ENCODE peak calls at places on chromosomes 4 and X, in seven cellular contexts. B, O, P, E, T, I and A are unnamed samples. For H3K36me3, the result is how much of the 10 kb centered on the place peaks cover.

GRCh38 chr4:92129408-92129994 is 174.3 kb upstream of the GRID2 start:
- DNase-seq in O (no peak), B (no peak), T (no peak), E (no peak), I (no peak), P (no peak), A (no peak)

GRCh38 chr4:19224820-19225219 is 1026.9 kb upstream of the SLIT2 start:
- DNase-seq in B (no peak), T (no peak), I (no peak), P (no peak), E (no peak), O (peak), A (peak)

GRCh38 chrX:132217203-132218073 is 1.8 kb downstream of the RAP2C start:
- DNase-seq in E (peak), O (peak), I (peak), T (peak), P (peak), B (peak), A (peak)

GRCh38 chr4:79025170-79025569 is 85.9 kb upstream of the PAQR3 start:
- DNase-seq in E (no peak), B (no peak), T (no peak), O (no peak), P (peak), I (no peak), A (no peak)

GRCh38 chr4:167111622-167112021 is 122.7 kb downstream of the SPOCK3 start:
- DNase-seq in E (no peak), B (no peak), O (no peak), P (no peak), I (no peak), T (no peak), A (no peak)

GRCh38 chr4:185716008-185716976 is 95.7 kb downstream of the SORBS2 start:
- DNase-seq in T (no peak), O (no peak), I (no peak), P (peak), E (no peak), B (no peak), A (no peak)

GRCh38 chr4:61406677-61407076 is 206.6 kb downstream of the ADGRL3 start:
- DNase-seq in P (no peak), E (no peak), I (no peak), T (no peak), B (no peak), O (no peak), A (no peak)

GRCh38 chr4:10582059-10582686 is 102.4 kb downstream of the CLNK start:
- DNase-seq in E (no peak), P (no peak), B (no peak), I (peak), O (peak), T (peak), A (peak)

GRCh38 chrX:150212672-150213480 is 150.2 kb upstream of the MAMLD1 start:
- DNase-seq in B (no peak), I (no peak), E (no peak), P (no peak), O (peak), T (no peak), A (peak)

DNA sequence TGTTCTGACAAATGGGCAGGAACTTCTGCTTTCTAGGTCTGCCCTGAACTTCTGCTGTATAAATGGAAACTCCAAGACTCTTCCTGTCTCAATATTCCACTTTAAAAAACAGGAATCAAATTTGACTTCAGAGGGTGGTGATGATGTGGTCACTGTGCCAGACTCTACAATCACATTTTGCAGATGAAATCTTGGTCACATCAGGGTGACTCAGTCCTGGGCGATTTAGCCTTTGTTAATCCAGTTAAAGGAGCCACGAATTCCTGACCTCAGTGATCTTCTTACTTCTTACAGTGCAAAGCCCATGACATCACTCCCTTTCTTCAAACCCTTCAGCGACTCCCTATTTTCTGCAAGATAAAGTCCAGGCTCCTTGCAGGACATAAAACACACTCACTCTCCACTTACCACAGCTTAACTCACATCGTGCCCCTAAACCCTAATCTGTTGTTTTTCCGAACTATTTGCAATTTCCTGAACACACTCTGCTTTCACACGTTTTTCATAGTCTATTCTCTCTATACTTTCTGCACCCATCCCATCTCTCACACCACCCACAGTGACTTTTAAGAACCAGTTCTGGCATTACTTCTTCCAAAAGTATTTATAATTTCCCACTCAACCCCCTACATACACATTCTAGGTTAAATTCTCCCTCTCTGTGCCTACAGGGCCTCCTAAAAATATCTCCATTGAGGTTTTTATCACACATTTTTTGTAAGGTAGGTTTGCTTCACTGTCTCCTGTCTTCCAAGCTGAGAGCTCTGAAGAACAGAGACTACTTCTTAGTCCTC is 11.1 kb downstream of the GASK1B start:
- DNase-seq in P (peak), I (peak), E (no peak), T (no peak), B (peak), O (peak), A (peak)
- H3K4me3 ChIP-seq in P (no peak), I (no peak), E (no peak), T (no peak), B (no peak), O (no peak), A (no peak)

DNA sequence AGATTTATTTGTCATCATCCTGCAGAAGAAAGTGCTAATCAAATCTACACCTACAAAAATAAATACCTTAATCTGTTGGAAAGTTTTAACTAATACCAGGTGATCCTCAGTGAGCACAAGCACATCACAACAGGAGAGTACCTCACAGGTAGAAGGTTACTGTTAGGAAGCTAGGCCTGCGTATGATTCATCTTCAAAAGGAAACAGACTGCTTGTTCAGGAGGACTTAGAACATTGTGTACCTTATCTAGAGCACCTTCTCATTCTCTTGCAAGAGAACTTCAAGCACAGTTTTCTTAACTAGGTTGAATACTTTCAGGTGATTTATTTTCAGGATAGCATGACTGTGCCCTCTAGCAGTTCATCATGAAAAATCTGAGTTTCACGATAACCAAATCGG is 54.2 kb downstream of the MND1 start:
- DNase-seq in T (no peak), B (no peak), I (no peak), E (no peak), P (no peak), O (no peak), A (no peak)
- H3K27ac ChIP-seq in T (no peak), B (no peak), I (no peak), E (peak), P (peak), O (no peak), A (no peak)

GRCh38 chr4:1975391-1975801 is 33.4 kb downstream of the NELFA start:
- DNase-seq in P (peak), B (no peak), I (no peak), E (peak), O (no peak), T (no peak), A (no peak)
- H3K36me3 ChIP-seq in P (half or more), B (under half), I (half or more), E (under half), O (under half), T (under half), A (under half)

GRCh38 chr4:88230953-88231835 is 53.2 kb downstream of the PPM1K start:
- DNase-seq in P (no peak), I (no peak), O (no peak), E (no peak), T (no peak), B (no peak), A (no peak)
- H3K4me3 ChIP-seq in P (peak), I (no peak), O (no peak), E (peak), T (no peak), B (peak), A (no peak)

DNA sequence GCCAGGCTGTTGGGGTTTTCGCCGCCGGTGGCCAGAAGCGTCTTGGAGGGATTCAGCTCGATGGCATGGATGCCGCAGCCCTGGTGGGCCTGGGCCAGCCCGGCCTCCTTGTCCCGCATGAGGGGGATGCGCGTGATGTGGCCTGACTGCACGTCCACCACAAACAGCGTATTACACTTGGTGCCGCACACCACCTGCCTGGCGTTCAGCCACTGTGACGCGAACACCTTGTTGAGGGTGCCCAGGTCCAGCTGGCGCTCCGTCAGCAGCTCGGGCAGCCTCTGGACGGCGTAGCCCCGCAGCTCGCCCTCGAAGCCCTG is 728 bp downstream of the DCAF12L2 start:
- DNase-seq in P (no peak), T (no peak), E (no peak), I (no peak), O (no peak), B (no peak), A (no peak)
- H3K27ac ChIP-seq in P (no peak), T (no peak), E (no peak), I (no peak), O (no peak), B (no peak), A (no peak)

GRCh38 chrX:48938721-48939416 is 18.5 kb downstream of the OTUD5 start:
- DNase-seq in B (no peak), I (no peak), O (no peak), E (no peak), T (no peak), P (no peak), A (no peak)
- H3K36me3 ChIP-seq in B (under half), I (under half), O (under half), E (under half), T (under half), P (under half), A (under half)

GRCh38 chrX:2376166-2376565 is 124.6 kb downstream of the DHRSX start:
- DNase-seq in I (no peak), E (no peak), T (no peak), P (no peak), B (no peak), O (no peak), A (no peak)
- H3K4me3 ChIP-seq in I (no peak), E (no peak), T (no peak), P (no peak), B (no peak), O (no peak), A (no peak)

DNA sequence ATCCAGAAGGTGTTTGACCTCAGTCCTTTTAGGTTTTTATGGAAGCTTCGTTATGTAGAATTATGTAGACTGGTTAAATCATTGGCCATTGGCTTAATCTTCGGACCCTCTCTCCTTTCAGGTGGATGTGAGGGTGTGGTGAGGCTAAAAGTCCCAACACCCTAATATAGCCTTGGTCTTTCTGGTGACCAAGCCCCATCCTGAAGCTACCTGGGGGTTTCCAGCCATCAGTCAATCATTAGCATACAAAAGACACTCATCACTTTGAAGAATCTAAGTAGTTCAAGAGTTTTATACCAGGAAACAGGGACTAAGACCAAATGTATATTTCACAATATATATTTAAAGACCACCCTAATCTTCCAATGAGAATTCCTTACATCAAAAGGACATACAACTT is 5.5 kb downstream of the DDIT4L start:
- DNase-seq in I (no peak), T (no peak), E (no peak), O (no peak), B (no peak), P (no peak), A (no peak)
- H3K27ac ChIP-seq in I (no peak), T (no peak), E (no peak), O (no peak), B (peak), P (no peak), A (no peak)

GRCh38 chr4:84697615-84698201 is 114.8 kb downstream of the CDS1 start:
- DNase-seq in B (no peak), I (no peak), E (no peak), T (no peak), O (no peak), P (no peak), A (no peak)

GRCh38 chr4:84697159-84697558 is 114.2 kb downstream of the CDS1 start:
- DNase-seq in E (no peak), I (no peak), T (no peak), P (no peak), B (no peak), O (no peak), A (peak)

GRCh38 chr4:84698962-84699671 is 116.2 kb downstream of the CDS1 start:
- DNase-seq in I (no peak), T (no peak), B (no peak), O (no peak), P (no peak), E (no peak), A (no peak)
- H3K36me3 ChIP-seq in I (half or more), T (under half), B (under half), O (under half), P (half or more), E (half or more), A (half or more)